ENCODE peak calls at places on chromosomes 13 and 19, in four cellular contexts. Q is brain microvascular endothelial cell, V is upper lobe of right lung, W is IMR-90. A is an unnamed sample.

GRCh38 chr19:32688315-32688714 is 3.3 kb upstream of the NUDT19 start:
- DNase-seq in Q (no peak), V (no peak), W (peak; percentile 71), A (no peak)

GRCh38 chr13:67134322-67135129 is 95.6 kb downstream of the PCDH9 start:
- DNase-seq in Q (peak; percentile 9), V (no peak), W (peak; percentile 25), A (no peak)

GRCh38 chr19:35777411-35777841 is 2.1 kb downstream of the ARHGAP33 start:
- DNase-seq in Q (no peak), V (no peak), W (no peak), A (no peak)

GRCh38 chr19:33241530-33242101 is 16.0 kb upstream of the SLC7A10 start:
- DNase-seq in Q (no peak), V (peak; percentile 75), W (no peak), A (peak; percentile 71)

GRCh38 chr19:33668968-33669367 is 47.2 kb downstream of the CHST8 start:
- DNase-seq in Q (no peak), V (no peak), W (no peak), A (peak; percentile 53)

GRCh38 chr19:23071087-23071511 is 45.7 kb upstream of the ZNF730 start:
- DNase-seq in Q (peak; percentile 17), V (no peak), W (peak; percentile 3), A (no peak)

GRCh38 chr19:51002542-51003311 is 1.3 kb upstream of the KLK8 start:
- DNase-seq in Q (no peak), V (no peak), W (no peak), A (no peak)

GRCh38 chr19:56972291-56972914 is 131.9 kb upstream of the PEG3 start:
- DNase-seq in Q (no peak), V (no peak), W (no peak), A (no peak)

GRCh38 chr19:15210323-15210774 is 9.6 kb upstream of the NOTCH3 start:
- DNase-seq in Q (peak; percentile 72), V (peak; percentile 73), W (peak; percentile 59), A (no peak)

GRCh38 chr19:9934132-9934950 is 2.0 kb downstream of the OLFM2 start:
- DNase-seq in Q (peak; percentile 72), V (peak; percentile 82), W (peak; percentile 69), A (peak; percentile 69)

GRCh38 chr13:44920013-44920412 is 69.3 kb downstream of the NUFIP1 start:
- DNase-seq in Q (no peak), V (no peak), W (no peak), A (no peak)

GRCh38 chr19:48896191-48896720 is 2.3 kb downstream of the TULP2 start:
- DNase-seq in Q (no peak), V (peak; percentile 78), W (no peak), A (peak; percentile 46)

GRCh38 chr13:64912141-64912540 is 2318.0 kb downstream of the PCDH9 start:
- DNase-seq in Q (peak; percentile 55), V (no peak), W (peak; percentile 83), A (no peak)

GRCh38 chr13:76210262-76210661 is 574.1 kb downstream of the LMO7 start:
- DNase-seq in Q (peak; percentile 39), V (no peak), W (no peak), A (no peak)

GRCh38 chr13:50250403-50250802 is 235.2 kb downstream of the KCNRG start:
- DNase-seq in Q (no peak), V (no peak), W (no peak), A (no peak)

GRCh38 chr13:75764251-75764650 is 128.1 kb downstream of the LMO7 start:
- DNase-seq in Q (no peak), V (no peak), W (no peak), A (no peak)

GRCh38 chr19:56114711-56115110 is 6.4 kb downstream of the ZNF787 start:
- DNase-seq in Q (no peak), V (no peak), W (no peak), A (no peak)

GRCh38 chr13:73767747-73768315 is 366.4 kb downstream of the KLF12 start:
- DNase-seq in Q (no peak), V (no peak), W (no peak), A (no peak)

GRCh38 chr13:20492641-20493040 is 33.0 kb downstream of the CRYL1 start:
- DNase-seq in Q (peak; percentile 15), V (no peak), W (peak; percentile 65), A (no peak)

GRCh38 chr19:12244370-12244769 is 50.3 kb downstream of the ZNF44 start:
- DNase-seq in Q (no peak), V (no peak), W (no peak), A (no peak)

GRCh38 chr19:5152767-5153532 is 184.0 kb downstream of the KDM4B start:
- DNase-seq in Q (no peak), V (peak; percentile 52), W (no peak), A (no peak)

GRCh38 chr13:37615271-37615670 is 16.7 kb upstream of the POSTN start:
- DNase-seq in Q (no peak), V (no peak), W (no peak), A (no peak)

GRCh38 chr19:12834976-12835757 is 788 bp upstream of the RTBDN start:
- DNase-seq in Q (no peak), V (no peak), W (no peak), A (no peak)

GRCh38 chr19:47687906-47688305 is 25.3 kb upstream of the EHD2 start:
- DNase-seq in Q (no peak), V (no peak), W (no peak), A (no peak)

GRCh38 chr13:66537417-66537816 is 692.7 kb downstream of the PCDH9 start:
- DNase-seq in Q (no peak), V (no peak), W (no peak), A (no peak)

GRCh38 chr13:61414686-61415664 is 674 bp downstream of the PCDH20 start:
- DNase-seq in Q (no peak), V (peak; percentile 86), W (no peak), A (peak; percentile 75)

DNA sequence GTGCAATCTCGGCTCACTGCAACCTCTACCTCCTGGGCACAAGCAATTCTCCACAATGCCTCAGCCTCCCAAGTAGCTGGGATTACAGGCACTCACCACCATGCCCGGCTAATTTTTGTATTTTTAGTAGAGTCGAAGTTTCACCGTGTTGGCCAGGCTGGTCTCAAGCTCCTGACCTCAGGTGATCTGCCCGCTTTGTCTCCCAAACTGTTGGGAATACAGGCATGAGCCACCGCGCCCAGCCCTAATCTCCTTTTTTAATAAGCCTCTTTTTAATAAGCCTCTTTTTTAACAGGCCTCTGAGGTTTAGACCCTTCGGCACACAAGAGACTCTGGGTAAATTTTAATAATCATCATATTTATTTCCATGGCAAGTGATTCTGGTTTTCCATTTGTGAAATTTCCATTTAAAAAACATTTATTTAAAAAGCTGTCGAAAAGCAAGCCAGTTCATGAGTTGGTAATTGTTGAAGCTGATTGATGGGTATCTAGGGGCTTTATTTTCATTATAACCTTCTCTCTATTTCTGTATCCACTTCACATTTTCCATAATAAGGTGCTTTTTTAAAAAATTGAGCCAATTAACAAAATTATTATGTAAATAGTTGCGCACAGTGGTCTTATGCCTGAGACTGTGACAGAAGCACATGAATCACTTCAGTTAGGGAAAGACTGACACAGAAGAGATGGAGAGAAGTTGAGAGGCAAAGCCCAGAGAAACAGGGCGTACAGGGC is 11.8 kb downstream of the POU2F2 start:
- DNase-seq in Q (no peak), V (no peak), W (no peak), A (no peak)
- H3K27ac ChIP-seq in Q (no peak overlapping the region), V (no peak overlapping the region), W (peak overlapping the region; percentile 52), A (no peak overlapping the region)

DNA sequence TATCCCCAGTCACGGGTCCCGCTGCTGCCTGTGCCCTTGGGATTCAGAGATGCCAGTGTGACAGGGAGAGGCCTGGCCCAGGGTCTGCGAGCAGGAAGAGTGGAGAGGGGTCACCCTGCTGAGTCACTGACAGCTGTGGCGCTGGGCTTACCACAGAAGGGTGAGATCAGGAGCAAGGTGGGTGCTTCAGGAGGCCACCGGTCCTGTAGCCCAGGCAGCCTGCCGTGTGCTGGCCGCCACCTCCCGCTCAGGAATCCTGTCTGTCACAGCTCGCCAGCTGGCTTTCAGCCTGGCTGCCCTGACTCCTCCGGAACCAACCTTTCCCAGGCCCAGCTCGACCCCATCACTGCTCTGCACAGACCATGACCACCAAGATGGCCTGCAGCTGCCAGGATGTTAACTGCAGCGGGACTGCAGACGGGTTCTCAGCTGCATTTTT is 25.3 kb downstream of the NAXD start:
- DNase-seq in Q (peak; percentile 17), V (no peak), W (peak; percentile 60), A (peak; percentile 54)
- H3K27ac ChIP-seq in Q (no peak overlapping the region), V (no peak overlapping the region), W (no peak overlapping the region), A (peak overlapping the region; percentile 51)

GRCh38 chr13:51825165-51825592 is 19.8 kb downstream of the TMEM272 start:
- DNase-seq in Q (no peak), V (no peak), W (no peak), A (no peak)
- H3K27ac ChIP-seq in Q (no peak overlapping the region), V (peak overlapping the region; percentile 60), W (no peak overlapping the region), A (peak overlapping the region; percentile 16)

GRCh38 chr13:98207411-98207810 is 30.3 kb upstream of the RNF113B start:
- DNase-seq in Q (peak; percentile 50), V (no peak), W (peak; percentile 55), A (no peak)
- H3K27ac ChIP-seq in Q (peak overlapping the region; percentile 91), V (peak overlapping the region; percentile 26), W (peak overlapping the region; percentile 94), A (no peak overlapping the region)

A was measured in right lobe of liver.